ENCODE peak calls at places on chromosomes 7 and 10, in six cellular contexts. R, J, Y, F, W and B are unnamed samples.
A peak's percentile ranks its signal among the peaks of the same experiment; 100 is the strongest.

GRCh38 chr10:131609176-131609575 is 291.6 kb upstream of the PPP2R2D start:
- DNase-seq in J (no peak), R (no peak), Y (no peak), F (no peak), W (no peak), B (no peak)

GRCh38 chr10:99365311-99365710 is 36.2 kb downstream of the CNNM1 start:
- DNase-seq in Y (no peak), R (no peak), F (no peak), J (no peak), W (no peak), B (no peak)

GRCh38 chr7:116598278-116598677 is 73.4 kb downstream of the CAV1 start:
- DNase-seq in R (peak; percentile 39), Y (no peak), J (no peak), F (no peak), W (peak; percentile 22), B (no peak)

GRCh38 chr7:89477991-89478390 is 676.3 kb upstream of the STEAP1 start:
- DNase-seq in R (no peak), J (no peak), F (no peak), Y (no peak), W (no peak), B (no peak)

GRCh38 chr7:15685358-15686181 is 913 bp downstream of the MEOX2 start:
- DNase-seq in Y (no peak), J (peak; percentile 75), F (no peak), R (no peak), W (peak; percentile 16), B (no peak)

GRCh38 chr7:110224643-110225042 is 866.3 kb upstream of the LRRN3 start:
- DNase-seq in Y (no peak), F (no peak), W (peak; percentile 3), R (no peak), J (no peak), B (no peak)

GRCh38 chr10:122140477-122140902 is 130.6 kb upstream of the BTBD16 start:
- DNase-seq in J (no peak), Y (no peak), R (no peak), F (no peak), W (peak; percentile 50), B (no peak)

GRCh38 chr10:102102421-102102820 is 17.7 kb downstream of the LDB1 start:
- DNase-seq in Y (no peak), J (no peak), W (no peak), R (no peak), F (no peak), B (no peak)

GRCh38 chr7:140284062-140284461 is 107.3 kb upstream of the KDM7A start:
- DNase-seq in F (no peak), W (no peak), J (no peak), R (no peak), Y (no peak), B (no peak)

GRCh38 chr7:46461334-46461777 is 540.3 kb upstream of the IGFBP3 start:
- DNase-seq in Y (no peak), F (no peak), J (no peak), R (peak; percentile 9), W (no peak), B (no peak)

GRCh38 chr7:94529516-94529915 is 19.9 kb downstream of the CASD1 start:
- DNase-seq in J (no peak), F (no peak), R (no peak), W (no peak), Y (no peak), B (no peak)

GRCh38 chr7:7978860-7979259 is 10.3 kb downstream of the GLCCI1 start:
- DNase-seq in Y (no peak), R (no peak), W (no peak), F (no peak), J (no peak), B (peak; percentile 47)

GRCh38 chr7:129843365-129843898 is 109.3 kb downstream of the UBE2H start:
- DNase-seq in W (no peak), Y (no peak), J (no peak), F (no peak), R (no peak), B (no peak)

GRCh38 chr7:77331938-77332695 is 84.0 kb downstream of the GSAP start:
- DNase-seq in J (no peak), F (peak; percentile 95), W (peak; percentile 89), Y (peak; percentile 76), R (peak; percentile 75), B (peak; percentile 73)

GRCh38 chr7:115805458-115805857 is 225.1 kb downstream of the TFEC start:
- DNase-seq in J (no peak), F (no peak), W (no peak), R (no peak), Y (no peak), B (no peak)

GRCh38 chr7:8436965-8437364 is 3.6 kb downstream of the NXPH1 start:
- DNase-seq in J (peak; percentile 93), F (peak; percentile 4), Y (peak; percentile 23), W (no peak), R (peak; percentile 71), B (peak; percentile 14)

GRCh38 chr10:102476466-102477141 is 25.3 kb upstream of the C10orf95 start:
- DNase-seq in Y (no peak), F (no peak), W (no peak), J (no peak), R (no peak), B (no peak)

GRCh38 chr10:60654813-60655464 is 123.3 kb upstream of the CDK1 start:
- DNase-seq in J (no peak), F (no peak), R (no peak), Y (no peak), W (no peak), B (no peak)

GRCh38 chr10:132662186-132662920 is 123.6 kb downstream of the NKX6-2 start:
- DNase-seq in R (no peak), F (no peak), Y (no peak), W (no peak), J (no peak), B (no peak)

GRCh38 chr7:141486959-141487358 is 64.3 kb upstream of the AGK start:
- DNase-seq in W (no peak), F (no peak), R (no peak), Y (no peak), J (no peak), B (no peak)

GRCh38 chr10:78479467-78479866 is 445.8 kb downstream of the RPS24 start:
- DNase-seq in W (no peak), Y (no peak), F (no peak), J (no peak), R (no peak), B (no peak)

GRCh38 chr7:131242123-131242650 is 85.5 kb upstream of the MKLN1 start:
- DNase-seq in R (no peak), F (no peak), W (no peak), Y (no peak), J (no peak), B (no peak)

GRCh38 chr7:126979722-126980121 is 273.0 kb downstream of the GRM8 start:
- DNase-seq in Y (no peak), J (no peak), W (no peak), R (no peak), F (no peak), B (peak; percentile 98)

DNA sequence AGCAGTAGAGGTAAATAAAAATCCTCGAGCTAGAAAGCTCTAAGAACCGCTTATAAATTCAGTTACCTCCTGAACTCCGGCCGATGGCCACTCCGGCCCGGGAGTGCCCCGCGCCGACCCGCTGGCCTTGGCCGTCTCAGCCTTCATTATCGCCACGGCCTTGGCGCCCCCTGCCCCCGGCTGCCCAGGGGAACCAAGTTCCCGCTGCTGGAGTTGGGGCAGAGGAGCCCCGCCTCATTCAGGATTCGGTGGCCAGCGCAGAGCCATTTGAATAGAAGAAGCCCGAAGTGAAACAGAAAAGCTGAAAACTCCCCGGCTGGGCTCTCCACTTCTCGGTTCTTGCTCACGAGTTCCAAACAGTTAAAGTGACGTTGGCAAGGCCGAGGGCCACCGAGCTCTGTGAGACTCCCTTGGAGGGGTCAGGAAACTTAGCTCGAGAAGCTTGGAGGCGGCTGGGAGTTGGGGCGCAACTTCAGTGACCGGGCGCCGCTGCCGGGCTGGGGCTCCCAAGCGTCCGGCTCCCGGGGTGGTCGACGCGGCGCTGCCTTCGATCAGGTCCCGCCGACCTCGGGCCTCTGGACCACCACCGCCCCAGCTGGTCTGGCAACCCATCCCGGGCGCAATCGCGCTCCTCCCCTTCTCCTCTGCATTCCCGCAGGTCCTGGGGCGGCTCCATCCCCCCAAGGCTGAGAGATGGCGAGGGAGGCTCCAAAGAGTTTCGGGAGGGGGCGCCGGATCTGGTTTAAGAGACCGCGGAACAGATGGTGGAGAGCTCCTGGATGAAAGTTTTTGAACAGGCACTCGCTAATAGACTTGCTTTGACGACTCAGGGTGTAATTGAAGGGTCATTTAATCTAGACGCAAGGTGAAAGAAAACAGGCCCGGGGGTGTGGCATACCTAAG is 5.8 kb upstream of the FEZF1 start:
- DNase-seq in J (peak; percentile 90), F (no peak), Y (no peak), R (no peak), W (no peak), B (no peak)
- TF ChIP-seq GABPA in J (no peak), F (no peak), Y (no peak), R (no peak), W (no peak), B (no peak)

DNA sequence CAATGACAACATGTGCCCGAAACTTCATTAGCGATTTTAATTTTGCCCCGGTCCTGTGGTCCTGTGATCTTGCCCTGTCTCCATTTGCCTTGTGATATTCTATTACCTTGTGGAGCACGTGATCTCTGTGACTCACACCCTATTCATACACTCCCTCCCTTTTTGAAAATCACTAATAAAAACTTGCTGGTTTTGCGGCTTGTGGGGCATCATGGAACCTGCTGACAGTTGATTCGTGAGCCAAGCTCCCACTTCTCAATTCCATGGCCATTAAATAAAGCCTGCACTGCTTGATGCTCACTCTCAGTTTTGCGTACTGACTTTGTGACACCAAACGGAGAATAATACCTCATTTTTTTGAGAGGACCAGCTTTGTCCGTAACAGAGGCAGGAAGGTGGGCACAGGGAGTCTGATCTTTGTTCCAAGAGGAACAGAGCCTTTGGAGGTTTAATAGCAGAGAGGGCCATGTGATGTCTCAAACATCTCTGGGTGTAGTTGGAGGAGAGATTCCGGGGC is 3.8 kb upstream of the ADAMTS14 start:
- DNase-seq in F (no peak), W (no peak), J (no peak), Y (no peak), R (no peak), B (no peak)
- TF ChIP-seq GABPA in F (no peak), W (no peak), J (no peak), Y (no peak), R (no peak), B (no peak)

GRCh38 chr7:36441344-36442022 is 51.8 kb downstream of the ANLN start:
- DNase-seq in W (no peak), F (no peak), J (no peak), R (no peak), Y (no peak), B (no peak)

GRCh38 chr7:36438211-36438610 is 48.5 kb downstream of the ANLN start:
- DNase-seq in W (no peak), R (no peak), J (no peak), F (no peak), Y (no peak), B (no peak)

GRCh38 chr7:36439624-36440023 is 50.0 kb downstream of the ANLN start:
- DNase-seq in R (no peak), W (no peak), J (no peak), F (no peak), Y (peak; percentile 7), B (no peak)

DNA sequence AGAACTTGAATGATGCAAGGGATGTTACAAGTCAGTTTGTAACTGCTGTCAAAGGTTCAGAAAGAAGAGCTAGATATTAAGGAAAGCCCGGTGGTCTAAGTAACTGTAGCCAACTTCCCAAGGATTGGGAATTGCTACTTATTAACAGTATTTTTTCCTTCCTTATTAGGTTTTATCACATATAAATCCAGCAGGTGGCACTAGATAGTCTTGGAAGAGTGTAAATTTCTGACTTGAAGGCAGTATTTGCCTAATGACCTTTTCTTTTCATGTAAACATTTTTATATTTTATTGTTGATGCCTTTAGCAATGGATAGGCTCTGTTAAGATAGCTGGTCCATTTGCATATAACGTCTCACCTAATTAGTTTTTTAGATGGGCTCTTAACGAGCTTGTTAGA is 51.2 kb downstream of the ANLN start:
- DNase-seq in Y (peak; percentile 16), J (no peak), F (no peak), W (peak; percentile 53), R (no peak), B (no peak)
- TF ChIP-seq GABPA in Y (no peak), J (no peak), F (no peak), W (no peak), R (no peak), B (no peak)

GRCh38 chr10:89525556-89525955 is 9.8 kb downstream of the SLC16A12 start:
- DNase-seq in J (no peak), F (no peak), W (no peak), R (no peak), Y (no peak), B (no peak)
- TF ChIP-seq GABPA in J (no peak), F (no peak), W (no peak), R (no peak), Y (no peak), B (no peak)